ENCODE peak calls at places on chromosomes 13 and 19, in seven cellular contexts. H is sigmoid colon; X is fibroblast of lung; C is thyroid gland; L is right atrium auricular region; E is naive thymus-derived CD4-positive, alpha-beta T cell; P is CD4-positive, CD25-positive, alpha-beta regulatory T cell. J is an unnamed sample.

GRCh38 chr13:46288570-46289259 is 77.0 kb downstream of the LRRC63 start:
- DNase-seq in H (no peak), X (peak; percentile 64), C (no peak), L (no peak), E (peak; percentile 75), P (peak; percentile 77), J (peak; percentile 71)

GRCh38 chr13:46543307-46543706 is 9.7 kb upstream of the LRCH1 start:
- DNase-seq in H (no peak), X (no peak), C (no peak), L (no peak), E (no peak), P (no peak), J (no peak)

GRCh38 chr13:107865643-107866006 is 349.7 kb downstream of the LIG4 start:
- DNase-seq in H (no peak), X (peak; percentile 35), C (no peak), L (no peak), E (no peak), P (no peak), J (no peak)

GRCh38 chr19:50481351-50482149 is 4.9 kb upstream of the GARIN5A start:
- DNase-seq in H (no peak), X (no peak), C (no peak), L (no peak), E (no peak), P (no peak), J (no peak)

GRCh38 chr19:10010247-10010691 is at the start of gene COL5A3:
- DNase-seq in H (peak; percentile 88), X (peak; percentile 70), C (peak; percentile 5), L (peak; percentile 80), E (no peak), P (no peak), J (no peak)

GRCh38 chr19:15280915-15281683 is 48.9 kb upstream of the EPHX3 start:
- DNase-seq in H (peak; percentile 94), X (peak; percentile 91), C (peak; percentile 90), L (peak; percentile 94), E (no peak), P (no peak), J (no peak)

GRCh38 chr19:35767288-35768081 is 7.9 kb upstream of the ARHGAP33 start:
- DNase-seq in H (no peak), X (no peak), C (peak; percentile 87), L (no peak), E (no peak), P (no peak), J (no peak)

GRCh38 chr19:32908641-32909190 is 39.1 kb upstream of the SLC7A9 start:
- DNase-seq in H (no peak), X (no peak), C (no peak), L (no peak), E (no peak), P (no peak), J (no peak)

GRCh38 chr19:19563348-19563848 is 25.3 kb downstream of the CILP2 start:
- DNase-seq in H (no peak), X (no peak), C (no peak), L (no peak), E (no peak), P (no peak), J (no peak)

GRCh38 chr13:22748866-22749586 is 431.8 kb upstream of the SGCG start:
- DNase-seq in H (no peak), X (no peak), C (no peak), L (no peak), E (no peak), P (no peak), J (no peak)

GRCh38 chr13:67416047-67416925 is 186.2 kb upstream of the PCDH9 start:
- DNase-seq in H (no peak), X (peak; percentile 38), C (no peak), L (no peak), E (no peak), P (no peak), J (no peak)

GRCh38 chr13:90613076-90613795 is 734.3 kb upstream of the MIR17HG start:
- DNase-seq in H (no peak), X (no peak), C (no peak), L (no peak), E (no peak), P (no peak), J (no peak)

GRCh38 chr19:33878912-33879810 is 82.5 kb downstream of the KCTD15 start:
- DNase-seq in H (no peak), X (no peak), C (peak; percentile 35), L (no peak), E (no peak), P (no peak), J (no peak)

GRCh38 chr19:42250666-42251531 is 4.0 kb downstream of the ERF start:
- DNase-seq in H (peak; percentile 80), X (peak; percentile 60), C (no peak), L (peak; percentile 76), E (no peak), P (peak; percentile 35), J (no peak)

GRCh38 chr13:95516492-95516891 is 36.0 kb upstream of the CLDN10 start:
- DNase-seq in H (no peak), X (no peak), C (no peak), L (no peak), E (no peak), P (no peak), J (no peak)

GRCh38 chr19:10828981-10829821 is 6.8 kb downstream of the TMED1 start:
- DNase-seq in H (no peak), X (no peak), C (no peak), L (no peak), E (no peak), P (no peak), J (no peak)

GRCh38 chr13:95426631-95427030 is 125.4 kb upstream of the ABCC4 start:
- DNase-seq in H (no peak), X (no peak), C (peak; percentile 6), L (no peak), E (no peak), P (no peak), J (no peak)

GRCh38 chr19:51020988-51021651 is 1.6 kb upstream of the KLK10 start:
- DNase-seq in H (no peak), X (peak; percentile 56), C (peak; percentile 14), L (no peak), E (peak; percentile 25), P (peak; percentile 40), J (peak; percentile 15)

GRCh38 chr19:1007399-1007745 is 7.2 kb downstream of the GRIN3B start:
- DNase-seq in H (no peak), X (no peak), C (no peak), L (no peak), E (no peak), P (no peak), J (no peak)
- H3K4me1 ChIP-seq in H (no peaks in the 10 kb centered on the region), X (peaks cover 16% of the 10 kb centered on the region), C (no peaks in the 10 kb centered on the region), L (no peaks in the 10 kb centered on the region), E (no peaks in the 10 kb centered on the region), P (no peaks in the 10 kb centered on the region), J (no peaks in the 10 kb centered on the region)

DNA sequence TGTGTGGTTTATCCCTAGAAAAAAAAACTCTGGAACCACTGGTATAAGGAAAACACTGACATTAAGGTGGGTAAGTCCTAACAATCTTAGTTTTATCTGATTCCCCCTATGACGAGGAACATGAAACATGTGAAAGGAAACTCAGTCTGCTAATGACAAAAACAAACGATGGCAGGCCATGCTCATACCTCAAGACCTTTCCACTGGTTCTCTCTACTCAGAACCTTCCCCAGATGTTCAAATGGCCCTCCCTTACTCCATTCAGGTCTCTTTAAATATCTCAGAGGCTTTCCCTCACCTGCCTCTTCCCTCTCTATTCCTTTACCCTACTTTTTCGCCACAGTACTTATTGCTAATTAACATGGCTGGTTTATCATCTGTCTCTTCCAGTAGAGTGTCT is 1.6 kb downstream of the TUBGCP3 start:
- DNase-seq in H (no peak), X (no peak), C (no peak), L (no peak), E (no peak), P (peak; percentile 9), J (no peak)
- H3K4me3 ChIP-seq in H (no peak overlapping the region), X (no peak overlapping the region), C (no peak overlapping the region), L (no peak overlapping the region), E (no peak overlapping the region), P (peak overlapping the region; percentile 93), J (peak overlapping the region; percentile 72)

GRCh38 chr13:20150561-20150960 is 10.3 kb downstream of the GJA3 start:
- DNase-seq in H (no peak), X (no peak), C (no peak), L (no peak), E (no peak), P (no peak), J (no peak)
- H3K27ac ChIP-seq in H (no peak overlapping the region), X (no peak overlapping the region), C (no peak overlapping the region), L (no peak overlapping the region), E (no peak overlapping the region), P (no peak overlapping the region), J (no peak overlapping the region)

GRCh38 chr19:38036707-38037106 is 129.7 kb downstream of the SIPA1L3 start:
- DNase-seq in H (no peak), X (no peak), C (no peak), L (no peak), E (no peak), P (no peak), J (no peak)
- H3K4me1 ChIP-seq in H (peaks cover 9% of the 10 kb centered on the region), X (peaks cover 14% of the 10 kb centered on the region), C (peaks cover 39% of the 10 kb centered on the region), L (peaks cover 18% of the 10 kb centered on the region), E (no peaks in the 10 kb centered on the region), P (no peaks in the 10 kb centered on the region), J (no peaks in the 10 kb centered on the region)

GRCh38 chr19:1632462-1633268 is 19.8 kb downstream of the TCF3 start:
- DNase-seq in H (no peak), X (no peak), C (no peak), L (no peak), E (no peak), P (no peak), J (no peak)
- H3K4me3 ChIP-seq in H (no peak overlapping the region), X (no peak overlapping the region), C (no peak overlapping the region), L (no peak overlapping the region), E (no peak overlapping the region), P (no peak overlapping the region), J (no peak overlapping the region)

GRCh38 chr19:54684537-54684936 is 21.8 kb downstream of the LILRB4 start:
- DNase-seq in H (no peak), X (no peak), C (no peak), L (no peak), E (no peak), P (no peak), J (no peak)
- H3K27ac ChIP-seq in H (no peak overlapping the region), X (no peak overlapping the region), C (no peak overlapping the region), L (no peak overlapping the region), E (no peak overlapping the region), P (no peak overlapping the region), J (no peak overlapping the region)